ENCODE peak calls at places on chromosomes 5 and 9, in seven cellular contexts. A is IMR-90, Z is fibroblast of lung, J is Panc1, C is PC-3, H is MM.1S, Q is left ventricle myocardium inferior. V is an unnamed sample. For H3K27me3, the result is how much of the 10 kb centered on the place peaks cover.

GRCh38 chr5:171562822-171563221 is 143.4 kb downstream of the FGF18 start:
- DNase-seq in Z (peak), A (peak), C (no peak), J (no peak), H (no peak), Q (no peak), V (no peak)

GRCh38 chr9:137150485-137151060 is 11.6 kb downstream of the GRIN1 start:
- DNase-seq in C (peak), Q (no peak), Z (no peak), J (no peak), H (peak), A (no peak), V (no peak)

GRCh38 chr5:79961731-79962579 is 29.1 kb downstream of the MTX3 start:
- DNase-seq in A (no peak), C (no peak), Z (no peak), J (no peak), Q (no peak), H (no peak), V (no peak)

GRCh38 chr9:34179528-34180138 is 790 bp downstream of the UBAP1 start:
- DNase-seq in H (no peak), J (no peak), Q (no peak), A (peak), C (peak), Z (peak), V (no peak)

GRCh38 chr9:86788456-86788855 is 158.8 kb downstream of the GAS1 start:
- DNase-seq in Q (no peak), C (no peak), J (no peak), A (peak), H (no peak), Z (peak), V (no peak)

GRCh38 chr5:109410389-109411174 is 808 bp upstream of the PJA2 start:
- DNase-seq in H (peak), Q (peak), C (peak), Z (peak), A (peak), J (no peak), V (peak)

GRCh38 chr5:3601060-3601710 is 5.6 kb downstream of the IRX1 start:
- DNase-seq in H (no peak), A (no peak), Q (no peak), C (no peak), J (no peak), Z (peak), V (no peak)

GRCh38 chr5:109327572-109327971 is 82.2 kb downstream of the PJA2 start:
- DNase-seq in C (no peak), Q (no peak), H (no peak), A (no peak), Z (no peak), J (no peak), V (no peak)

GRCh38 chr9:119726035-119726434 is 356.8 kb upstream of the BRINP1 start:
- DNase-seq in Q (no peak), H (no peak), J (no peak), C (no peak), A (no peak), Z (no peak), V (no peak)

GRCh38 chr5:62780888-62781287 is 202.3 kb downstream of the LRRC70 start:
- DNase-seq in A (no peak), Q (no peak), J (no peak), H (no peak), Z (no peak), C (no peak), V (no peak)

GRCh38 chr9:70131296-70131695 is 87.6 kb downstream of the MAMDC2 start:
- DNase-seq in H (no peak), Z (no peak), C (no peak), A (no peak), J (no peak), Q (no peak), V (no peak)

GRCh38 chr9:70479880-70480291 is 65.4 kb upstream of the KLF9 start:
- DNase-seq in Q (no peak), H (no peak), C (no peak), Z (peak), J (no peak), A (peak), V (no peak)

GRCh38 chr9:95938724-95939123 is 63.2 kb downstream of the ERCC6L2 start:
- DNase-seq in J (no peak), Q (no peak), Z (no peak), H (no peak), C (no peak), A (no peak), V (no peak)

GRCh38 chr9:131320031-131320685 is 30.6 kb downstream of the PLPP7 start:
- DNase-seq in H (no peak), A (no peak), Q (peak), C (no peak), J (no peak), Z (no peak), V (no peak)

GRCh38 chr9:124149992-124150391 is 107.8 kb upstream of the NEK6 start:
- DNase-seq in Q (no peak), Z (no peak), J (no peak), C (peak), H (no peak), A (peak), V (no peak)

GRCh38 chr5:72314571-72315172 is 5.4 kb downstream of the MRPS27 start:
- DNase-seq in C (peak), A (peak), Z (peak), Q (no peak), H (no peak), J (no peak), V (no peak)

GRCh38 chr5:55030220-55030619 is 6.2 kb downstream of the GZMK start:
- DNase-seq in J (no peak), C (no peak), Z (no peak), Q (no peak), H (no peak), A (no peak), V (no peak)

GRCh38 chr9:90559075-90560073 is 83.2 kb downstream of the DIRAS2 start:
- DNase-seq in Q (no peak), J (no peak), H (peak), Z (peak), C (no peak), A (no peak), V (no peak)

GRCh38 chr9:36136277-36136893 is at the start of gene GLIPR2:
- DNase-seq in J (no peak), Z (peak), H (peak), A (peak), Q (peak), C (peak), V (no peak)

GRCh38 chr9:112867275-112867991 is 23.2 kb downstream of the SLC46A2 start:
- DNase-seq in Q (no peak), A (peak), H (no peak), Z (peak), J (no peak), C (peak), V (no peak)

GRCh38 chr9:90523953-90524352 is 118.7 kb downstream of the DIRAS2 start:
- DNase-seq in A (no peak), C (no peak), H (no peak), J (no peak), Z (no peak), Q (no peak), V (no peak)

GRCh38 chr9:113578877-113579269 is 115.3 kb downstream of the RGS3 start:
- DNase-seq in Q (peak), J (peak), A (peak), Z (peak), C (peak), H (peak), V (peak)

GRCh38 chr9:129988607-129989361 is 54.2 kb downstream of the FNBP1 start:
- DNase-seq in Q (no peak), C (no peak), Z (no peak), J (no peak), A (no peak), H (peak), V (no peak)

GRCh38 chr9:111691686-111692329 is 30.4 kb downstream of the GNG10 start:
- DNase-seq in Z (peak), C (peak), H (peak), A (peak), J (peak), Q (no peak), V (no peak)

GRCh38 chr9:130847306-130848217 is 12.5 kb downstream of the ABL1 start:
- DNase-seq in H (no peak), A (peak), C (peak), Q (peak), Z (peak), J (no peak), V (peak)

GRCh38 chr5:616342-617039 is 4.4 kb downstream of the CEP72 start:
- DNase-seq in H (no peak), Q (no peak), C (no peak), Z (no peak), J (no peak), A (no peak), V (no peak)

GRCh38 chr9:98890256-98890655 is 53.5 kb upstream of the COL15A1 start:
- DNase-seq in H (no peak), C (no peak), Z (no peak), Q (no peak), A (no peak), J (no peak), V (no peak)

GRCh38 chr9:124259273-124260078 is 1.7 kb downstream of the NEK6 start:
- DNase-seq in Z (peak), H (no peak), C (peak), A (peak), J (no peak), Q (peak), V (peak)

GRCh38 chr9:95494416-95495371 is 22.1 kb downstream of the PTCH1 start:
- DNase-seq in Q (no peak), A (no peak), Z (peak), J (no peak), C (peak), H (peak), V (no peak)

GRCh38 chr9:134591573-134591981 is 50.0 kb upstream of the COL5A1 start:
- DNase-seq in Z (peak), C (no peak), A (no peak), H (no peak), Q (no peak), J (no peak), V (peak)

GRCh38 chr5:98096155-98096554 is 677.3 kb upstream of the RGMB start:
- DNase-seq in A (peak), Z (peak), Q (no peak), C (peak), H (no peak), J (no peak), V (no peak)

GRCh38 chr5:140648132-140648432 is 453 bp downstream of the IK start:
- DNase-seq in C (no peak), Z (no peak), Q (no peak), H (no peak), A (no peak), J (no peak), V (no peak)

GRCh38 chr5:93717162-93717561 is 24.2 kb downstream of the POU5F2 start:
- DNase-seq in C (no peak), H (no peak), J (no peak), Q (no peak), A (peak), Z (peak), V (no peak)

GRCh38 chr9:30967484-30967883 is 1417.0 kb upstream of the ACO1 start:
- DNase-seq in A (no peak), J (no peak), Z (no peak), H (no peak), C (peak), Q (no peak), V (no peak)

GRCh38 chr5:79486116-79486515 is 27.8 kb downstream of the HOMER1 start:
- DNase-seq in J (no peak), C (no peak), H (no peak), A (no peak), Q (no peak), Z (no peak), V (no peak)

GRCh38 chr5:132017738-132018625 is 6.5 kb upstream of the ACSL6 start:
- DNase-seq in J (no peak), H (peak), A (no peak), C (no peak), Z (no peak), Q (no peak), V (no peak)

GRCh38 chr9:4829956-4830355 is 37.2 kb downstream of the RCL1 start:
- DNase-seq in Z (peak), A (peak), C (peak), Q (no peak), J (no peak), H (no peak), V (no peak)

GRCh38 chr5:113153512-113154097 is 177.0 kb downstream of the DCP2 start:
- DNase-seq in Z (no peak), H (no peak), C (no peak), J (no peak), A (peak), Q (no peak), V (no peak)

GRCh38 chr5:132261881-132262845 is 4.7 kb downstream of the PDLIM4 start:
- DNase-seq in H (no peak), Z (no peak), J (no peak), Q (no peak), A (no peak), C (no peak), V (peak)

GRCh38 chr9:121294181-121294743 is 26.3 kb downstream of the GSN start:
- DNase-seq in H (no peak), J (no peak), Q (peak), Z (no peak), C (no peak), A (no peak), V (peak)

GRCh38 chr9:13278368-13279246 is 885 bp downstream of the MPDZ start:
- DNase-seq in H (no peak), Q (peak), J (no peak), A (peak), C (peak), Z (peak), V (peak)
- TF ChIP-seq CTCF in H (no peak), Q (peak), J (no peak), A (peak), C (no peak), Z (peak), V (no peak)

DNA sequence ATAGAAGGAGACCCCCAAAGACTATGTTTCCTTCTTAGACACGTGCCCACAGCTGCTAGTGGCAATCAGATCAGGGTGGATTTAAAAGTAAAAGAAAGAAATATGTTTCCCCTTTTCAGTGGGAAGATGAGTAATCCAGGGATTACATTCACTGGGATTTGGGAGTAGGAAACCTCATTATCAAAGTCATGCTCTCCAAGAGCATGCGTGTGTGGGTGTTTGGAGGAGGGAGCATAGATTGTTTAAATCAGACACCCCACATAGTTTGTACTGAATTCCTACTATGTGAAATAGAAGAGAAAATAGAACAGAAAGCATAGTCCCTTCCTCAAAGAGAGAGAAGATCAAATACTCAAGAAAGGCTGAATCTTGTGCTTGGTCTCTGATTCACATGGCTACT is 65.5 kb upstream of the TBCA start:
- DNase-seq in J (no peak), Z (no peak), C (no peak), H (no peak), Q (no peak), A (no peak), V (no peak)
- H3K27me3 ChIP-seq in J (under half), Z (under half), C (under half), H (under half), Q (under half), A (under half), V (under half)

GRCh38 chr9:109859447-109859846 is 79.4 kb downstream of the PALM2AKAP2 start:
- DNase-seq in Z (no peak), A (no peak), C (peak), H (no peak), Q (no peak), J (no peak), V (no peak)
- TF ChIP-seq CTCF in Z (peak), A (peak), C (peak), H (peak), Q (peak), J (peak), V (no peak)

DNA sequence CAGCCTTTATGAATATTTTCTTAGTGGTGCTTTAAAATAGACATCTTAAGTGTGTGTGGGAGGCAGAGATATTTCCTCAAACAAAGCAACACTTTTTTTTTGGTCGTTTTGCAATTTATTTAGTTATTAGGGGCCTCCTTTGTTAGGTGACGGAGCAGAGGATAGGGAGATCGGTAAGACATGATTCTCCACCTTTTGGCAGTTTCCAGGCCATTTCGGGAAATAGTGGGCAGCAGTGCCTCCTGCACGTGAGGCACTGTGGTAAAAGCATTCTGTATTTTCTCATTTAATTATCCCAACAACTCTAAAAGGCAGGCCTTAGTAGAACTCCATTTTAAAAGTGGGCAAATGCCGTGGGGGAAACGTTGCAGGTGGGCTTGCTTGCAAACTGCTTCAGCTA is 1.9 kb downstream of the OCLN start:
- DNase-seq in A (no peak), C (no peak), Q (no peak), J (no peak), H (no peak), Z (no peak), V (no peak)
- H3K27me3 ChIP-seq in A (under half), C (under half), Q (half or more), J (under half), H (under half), Z (under half), V (under half)